ENCODE peak calls at places on chromosomes 2 and 18, in ten cellular contexts. Z, Y, R, U, J, B, I, Q, G and P are unnamed samples.

GRCh38 chr18:34651586-34652369 is 58.3 kb upstream of the DTNA start:
- DNase-seq in Z (no peak), Y (peak), R (no peak), U (no peak), J (no peak), B (no peak), I (no peak), Q (peak), G (no peak), P (no peak)

GRCh38 chr2:20326163-20326780 is 24.4 kb downstream of the PUM2 start:
- DNase-seq in Z (no peak), Y (peak), R (peak), U (peak), J (no peak), B (peak), I (peak), Q (peak), G (peak), P (peak)

GRCh38 chr18:11577271-11578112 is 31.9 kb upstream of the SLC35G4 start:
- DNase-seq in Z (no peak), Y (no peak), R (no peak), U (peak), J (no peak), B (no peak), I (no peak), Q (no peak), G (no peak), P (no peak)

GRCh38 chr2:11155326-11156059 is at the start of gene SLC66A3:
- DNase-seq in Z (no peak), Y (peak), R (peak), U (peak), J (peak), B (peak), I (peak), Q (no peak), G (peak), P (peak)

GRCh38 chr2:237927135-237927534 is 39.7 kb upstream of the UBE2F start:
- DNase-seq in Z (no peak), Y (no peak), R (no peak), U (no peak), J (no peak), B (no peak), I (no peak), Q (no peak), G (no peak), P (no peak)

GRCh38 chr2:11539317-11540147 is 5.7 kb downstream of the GREB1 start:
- DNase-seq in Z (no peak), Y (no peak), R (no peak), U (no peak), J (no peak), B (peak), I (peak), Q (no peak), G (no peak), P (no peak)

GRCh38 chr2:33292981-33293586 is 183.4 kb upstream of the RASGRP3 start:
- DNase-seq in Z (no peak), Y (peak), R (no peak), U (peak), J (no peak), B (peak), I (peak), Q (no peak), G (no peak), P (no peak)

GRCh38 chr2:9807555-9808305 is 35.5 kb upstream of the TAF1B start:
- DNase-seq in Z (no peak), Y (no peak), R (no peak), U (no peak), J (no peak), B (no peak), I (no peak), Q (no peak), G (no peak), P (no peak)

GRCh38 chr2:1749750-1750149 is 5.4 kb upstream of the PXDN start:
- DNase-seq in Z (no peak), Y (no peak), R (no peak), U (no peak), J (peak), B (no peak), I (no peak), Q (no peak), G (no peak), P (no peak)

GRCh38 chr2:47555368-47555767 is 152.4 kb downstream of the MSH2 start:
- DNase-seq in Z (no peak), Y (no peak), R (no peak), U (no peak), J (no peak), B (no peak), I (no peak), Q (no peak), G (no peak), P (no peak)

GRCh38 chr2:127078691-127079270 is 28.2 kb downstream of the BIN1 start:
- DNase-seq in Z (no peak), Y (no peak), R (no peak), U (no peak), J (no peak), B (no peak), I (no peak), Q (peak), G (no peak), P (no peak)

GRCh38 chr2:142222715-142223114 is 91.9 kb upstream of the LRP1B start:
- DNase-seq in Z (no peak), Y (no peak), R (no peak), U (no peak), J (no peak), B (no peak), I (no peak), Q (no peak), G (no peak), P (peak)

GRCh38 chr2:30208453-30208852 is 22.9 kb upstream of the LBH start:
- DNase-seq in Z (peak), Y (peak), R (peak), U (peak), J (no peak), B (peak), I (peak), Q (peak), G (peak), P (peak)

GRCh38 chr2:109005686-109006204 is 16.7 kb upstream of the EDAR start:
- DNase-seq in Z (no peak), Y (peak), R (no peak), U (no peak), J (no peak), B (peak), I (peak), Q (peak), G (no peak), P (no peak)

GRCh38 chr18:21330122-21330701 is 88.2 kb downstream of the GREB1L start:
- DNase-seq in Z (peak), Y (peak), R (no peak), U (no peak), J (no peak), B (peak), I (peak), Q (peak), G (peak), P (peak)

GRCh38 chr2:222284466-222284865 is 14.3 kb downstream of the PAX3 start:
- DNase-seq in Z (no peak), Y (no peak), R (no peak), U (no peak), J (no peak), B (no peak), I (no peak), Q (no peak), G (no peak), P (no peak)

GRCh38 chr2:190467575-190468083 is 59.5 kb downstream of the MFSD6 start:
- DNase-seq in Z (no peak), Y (peak), R (no peak), U (no peak), J (no peak), B (peak), I (peak), Q (no peak), G (peak), P (peak)

GRCh38 chr18:50218432-50219197 is 23.7 kb upstream of the MYO5B start:
- DNase-seq in Z (no peak), Y (peak), R (no peak), U (peak), J (no peak), B (peak), I (no peak), Q (no peak), G (no peak), P (peak)

GRCh38 chr2:70956141-70956540 is 20.4 kb downstream of the ATP6V1B1 start:
- DNase-seq in Z (no peak), Y (no peak), R (no peak), U (no peak), J (no peak), B (no peak), I (no peak), Q (no peak), G (no peak), P (no peak)

GRCh38 chr2:111534816-111535803 is 348.9 kb downstream of the ANAPC1 start:
- DNase-seq in Z (no peak), Y (peak), R (peak), U (peak), J (no peak), B (peak), I (peak), Q (no peak), G (peak), P (peak)

GRCh38 chr2:56008661-56009411 is 85.3 kb upstream of the EFEMP1 start:
- DNase-seq in Z (peak), Y (peak), R (peak), U (no peak), J (no peak), B (peak), I (peak), Q (peak), G (peak), P (peak)

GRCh38 chr2:28296243-28296642 is 96.4 kb upstream of the FOSL2 start:
- DNase-seq in Z (no peak), Y (peak), R (no peak), U (no peak), J (no peak), B (peak), I (peak), Q (no peak), G (peak), P (peak)

GRCh38 chr2:11128258-11128951 is 26.9 kb upstream of the SLC66A3 start:
- DNase-seq in Z (no peak), Y (peak), R (no peak), U (no peak), J (no peak), B (peak), I (peak), Q (no peak), G (peak), P (peak)

GRCh38 chr2:15049096-15049993 is 416.8 kb downstream of the LRATD1 start:
- DNase-seq in Z (no peak), Y (no peak), R (no peak), U (no peak), J (no peak), B (no peak), I (no peak), Q (no peak), G (no peak), P (no peak)

GRCh38 chr18:46060359-46060841 is 11.7 kb downstream of the PSTPIP2 start:
- DNase-seq in Z (no peak), Y (no peak), R (no peak), U (no peak), J (no peak), B (no peak), I (no peak), Q (no peak), G (no peak), P (no peak)

GRCh38 chr2:25349397-25349796 is 7.7 kb upstream of the DNMT3A start:
- DNase-seq in Z (no peak), Y (peak), R (peak), U (no peak), J (no peak), B (peak), I (peak), Q (no peak), G (peak), P (peak)

GRCh38 chr2:38750793-38751042 is 443 bp downstream of the SRSF7 start:
- DNase-seq in Z (peak), Y (no peak), R (no peak), U (peak), J (peak), B (no peak), I (no peak), Q (peak), G (peak), P (no peak)

GRCh38 chr2:143819190-143819735 is 690.0 kb downstream of the ARHGAP15 start:
- DNase-seq in Z (no peak), Y (no peak), R (no peak), U (no peak), J (no peak), B (peak), I (no peak), Q (no peak), G (peak), P (peak)

GRCh38 chr2:165778653-165779451 is 15.2 kb downstream of the GALNT3 start:
- DNase-seq in Z (no peak), Y (no peak), R (no peak), U (peak), J (peak), B (peak), I (no peak), Q (no peak), G (no peak), P (no peak)

DNA sequence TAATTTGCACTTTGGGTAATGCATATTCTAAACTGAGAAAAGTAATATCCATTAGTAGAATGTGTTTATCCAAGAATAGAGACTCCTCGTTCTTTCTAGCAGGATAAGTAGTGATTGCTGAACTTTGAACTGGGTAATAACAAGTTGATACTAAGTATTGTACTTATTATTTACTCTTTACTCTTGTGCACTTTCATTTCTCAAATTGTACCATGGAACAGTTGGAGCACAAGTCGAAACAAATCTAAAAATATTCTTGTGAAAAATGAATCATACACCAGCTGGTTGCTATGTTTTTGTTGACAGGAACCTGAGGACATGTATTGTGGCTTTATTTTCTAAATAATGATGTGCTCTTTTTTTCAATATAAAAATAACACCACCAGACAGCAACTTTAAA is 111.9 kb downstream of the RGPD3 start:
- DNase-seq in Z (no peak), Y (no peak), R (no peak), U (peak), J (no peak), B (no peak), I (no peak), Q (no peak), G (no peak), P (no peak)
- TF ChIP-seq CTCF in Z (no peak), Y (no peak), R (no peak), U (no peak), J (no peak), B (no peak), I (no peak), Q (no peak), G (no peak), P (no peak)

GRCh38 chr2:78315368-78315767 is 710.1 kb upstream of the REG3G start:
- DNase-seq in Z (no peak), Y (no peak), R (no peak), U (no peak), J (no peak), B (no peak), I (no peak), Q (no peak), G (no peak), P (no peak)

GRCh38 chr2:78304678-78305077 is 720.8 kb upstream of the REG3G start:
- DNase-seq in Z (no peak), Y (no peak), R (no peak), U (no peak), J (no peak), B (no peak), I (no peak), Q (no peak), G (no peak), P (no peak)

GRCh38 chr2:78309460-78309859 is 716.0 kb upstream of the REG3G start:
- DNase-seq in Z (no peak), Y (no peak), R (no peak), U (no peak), J (no peak), B (no peak), I (no peak), Q (no peak), G (no peak), P (no peak)
- H3K4me3 ChIP-seq in Z (no peak), Y (no peak), R (no peak), U (no peak), J (no peak), B (no peak), I (no peak), Q (no peak), G (no peak), P (no peak)

GRCh38 chr2:232018191-232018590 is 56.7 kb downstream of the DIS3L2 start:
- DNase-seq in Z (no peak), Y (no peak), R (peak), U (no peak), J (no peak), B (peak), I (peak), Q (no peak), G (no peak), P (no peak)

GRCh38 chr2:232008907-232009638 is 47.6 kb downstream of the DIS3L2 start:
- DNase-seq in Z (no peak), Y (peak), R (no peak), U (no peak), J (no peak), B (peak), I (no peak), Q (no peak), G (peak), P (no peak)

GRCh38 chr2:232009639-232010274 is 48.2 kb downstream of the DIS3L2 start:
- DNase-seq in Z (no peak), Y (no peak), R (no peak), U (no peak), J (no peak), B (no peak), I (no peak), Q (no peak), G (no peak), P (no peak)

GRCh38 chr2:232014681-232015080 is 53.2 kb downstream of the DIS3L2 start:
- DNase-seq in Z (no peak), Y (no peak), R (no peak), U (no peak), J (no peak), B (no peak), I (no peak), Q (no peak), G (no peak), P (no peak)

GRCh38 chr2:232013701-232014353 is 52.3 kb downstream of the DIS3L2 start:
- DNase-seq in Z (no peak), Y (peak), R (peak), U (peak), J (no peak), B (peak), I (peak), Q (no peak), G (peak), P (peak)
- TF ChIP-seq CTCF in Z (no peak), Y (no peak), R (no peak), U (no peak), J (no peak), B (no peak), I (no peak), Q (no peak), G (no peak), P (no peak)

GRCh38 chr2:43802135-43802534 is 28.3 kb downstream of the DYNC2LI1 start:
- DNase-seq in Z (no peak), Y (no peak), R (no peak), U (no peak), J (no peak), B (no peak), I (no peak), Q (no peak), G (no peak), P (peak)
- H3K4me3 ChIP-seq in Z (no peak), Y (no peak), R (no peak), U (no peak), J (no peak), B (no peak), I (no peak), Q (no peak), G (no peak), P (no peak)

GRCh38 chr18:23667114-23667513 is 4.4 kb upstream of the ANKRD29 start:
- DNase-seq in Z (no peak), Y (no peak), R (no peak), U (no peak), J (no peak), B (no peak), I (no peak), Q (no peak), G (no peak), P (no peak)
- TF ChIP-seq CTCF in Z (peak), Y (no peak), R (no peak), U (no peak), J (no peak), B (no peak), I (no peak), Q (no peak), G (no peak), P (no peak)

GRCh38 chr18:55317322-55317721 is 270.7 kb downstream of the TCF4 start:
- DNase-seq in Z (no peak), Y (no peak), R (no peak), U (no peak), J (no peak), B (no peak), I (no peak), Q (no peak), G (no peak), P (no peak)
- H3K4me3 ChIP-seq in Z (peak), Y (no peak), R (no peak), U (peak), J (no peak), B (no peak), I (no peak), Q (peak), G (peak), P (no peak)

DNA sequence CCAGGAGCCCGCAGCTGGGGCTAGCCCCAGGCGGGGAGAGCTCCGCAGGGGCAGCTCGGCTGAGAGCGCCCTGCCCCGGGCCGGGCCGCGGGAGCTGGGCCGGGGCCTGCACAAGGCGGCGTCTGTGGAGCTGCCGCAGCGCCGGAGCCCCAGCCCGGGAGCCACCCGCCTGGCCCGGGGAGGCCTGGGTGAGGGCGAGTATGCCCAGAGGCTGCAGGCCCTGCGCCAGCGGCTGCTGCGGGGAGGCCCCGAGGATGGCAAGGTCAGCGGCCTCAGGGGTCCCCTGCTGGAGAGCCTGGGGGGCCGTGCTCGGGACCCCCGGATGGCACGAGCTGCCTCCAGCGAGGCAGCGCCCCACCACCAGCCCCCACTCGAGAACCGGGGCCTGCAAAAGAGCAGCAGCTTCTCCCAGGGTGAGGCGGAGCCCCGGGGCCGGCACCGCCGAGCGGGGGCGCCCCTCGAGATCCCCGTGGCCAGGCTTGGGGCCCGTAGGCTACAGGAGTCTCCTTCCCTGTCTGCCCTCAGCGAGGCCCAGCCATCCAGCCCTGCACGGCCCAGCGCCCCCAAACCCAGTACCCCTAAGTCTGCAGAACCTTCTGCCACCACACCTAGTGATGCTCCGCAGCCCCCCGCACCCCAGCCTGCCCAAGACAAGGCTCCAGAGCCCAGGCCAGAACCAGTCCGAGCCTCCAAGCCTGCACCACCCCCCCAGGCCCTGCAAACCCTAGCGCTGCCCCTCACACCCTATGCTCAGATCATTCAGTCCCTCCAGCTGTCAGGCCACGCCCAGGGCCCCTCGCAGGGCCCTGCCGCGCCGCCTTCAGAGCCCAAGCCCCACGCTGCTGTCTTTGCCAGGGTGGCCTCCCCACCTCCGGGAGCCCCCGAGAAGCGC is 15.0 kb upstream of the GMPPA start:
- DNase-seq in Z (no peak), Y (no peak), R (no peak), U (no peak), J (peak), B (no peak), I (no peak), Q (no peak), G (no peak), P (no peak)
- TF ChIP-seq CTCF in Z (no peak), Y (no peak), R (no peak), U (no peak), J (no peak), B (no peak), I (no peak), Q (no peak), G (no peak), P (no peak)

GRCh38 chr2:217273158-217273557 is 413.3 kb upstream of the TNP1 start:
- DNase-seq in Z (no peak), Y (no peak), R (no peak), U (no peak), J (no peak), B (no peak), I (no peak), Q (no peak), G (no peak), P (no peak)

GRCh38 chr2:217274578-217274977 is 414.7 kb upstream of the TNP1 start:
- DNase-seq in Z (no peak), Y (no peak), R (no peak), U (no peak), J (no peak), B (no peak), I (no peak), Q (no peak), G (no peak), P (no peak)

GRCh38 chr2:217273851-217274250 is 414.0 kb upstream of the TNP1 start:
- DNase-seq in Z (no peak), Y (no peak), R (no peak), U (no peak), J (no peak), B (no peak), I (no peak), Q (no peak), G (no peak), P (no peak)

GRCh38 chr2:217276433-217276832 is 416.6 kb upstream of the TNP1 start:
- DNase-seq in Z (no peak), Y (no peak), R (no peak), U (no peak), J (no peak), B (no peak), I (no peak), Q (no peak), G (no peak), P (no peak)

DNA sequence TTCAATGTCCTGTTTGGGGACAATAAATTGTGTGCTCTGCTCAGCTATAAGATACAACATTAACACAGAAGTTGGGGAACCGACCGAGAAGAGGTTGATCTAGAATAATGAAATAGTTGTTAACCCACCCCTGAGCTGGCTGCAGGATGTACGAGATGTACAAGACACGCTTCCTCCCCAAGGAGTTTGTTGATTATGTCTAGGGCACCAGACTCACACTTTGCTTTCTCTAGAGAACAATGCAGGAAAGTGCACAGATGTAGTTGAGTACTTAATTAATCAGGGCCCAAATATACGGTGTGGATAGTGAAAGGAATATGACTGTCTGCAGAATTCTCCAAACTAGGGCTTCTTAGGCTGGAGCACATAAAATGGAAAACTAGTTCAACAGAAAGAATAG is 415.2 kb upstream of the TNP1 start:
- DNase-seq in Z (no peak), Y (no peak), R (no peak), U (no peak), J (no peak), B (no peak), I (no peak), Q (no peak), G (no peak), P (no peak)
- H3K4me3 ChIP-seq in Z (no peak), Y (no peak), R (no peak), U (no peak), J (no peak), B (no peak), I (no peak), Q (no peak), G (no peak), P (no peak)